ENCODE peak calls at places on chromosome 12, in six cellular contexts. F, T, N, S, X and J are unnamed samples.

GRCh38 chr12:98955284-98955683 is 310.2 kb downstream of the APAF1 start:
- DNase-seq in F (no peak), T (no peak), N (no peak), S (no peak), X (no peak), J (no peak)

GRCh38 chr12:124687695-124688301 is 120.4 kb upstream of the NCOR2 start:
- DNase-seq in F (no peak), T (no peak), N (peak), S (peak), X (peak), J (no peak)

GRCh38 chr12:26798013-26798412 is 35.0 kb downstream of the ITPR2 start:
- DNase-seq in F (no peak), T (no peak), N (no peak), S (no peak), X (peak), J (no peak)

GRCh38 chr12:97283297-97283696 is 179.3 kb upstream of the RMST start:
- DNase-seq in F (no peak), T (no peak), N (no peak), S (no peak), X (no peak), J (no peak)

GRCh38 chr12:4230526-4230925 is 43.0 kb upstream of the CCND2 start:
- DNase-seq in F (no peak), T (no peak), N (no peak), S (no peak), X (no peak), J (no peak)

GRCh38 chr12:104957388-104958008 is 592 bp downstream of the SLC41A2 start:
- DNase-seq in F (no peak), T (no peak), N (no peak), S (peak), X (no peak), J (no peak)

GRCh38 chr12:29309320-29309902 is 71.6 kb downstream of the ERGIC2 start:
- DNase-seq in F (no peak), T (no peak), N (no peak), S (no peak), X (no peak), J (no peak)

GRCh38 chr12:93098077-93098476 is 169.0 kb upstream of the EEA1 start:
- DNase-seq in F (no peak), T (no peak), N (peak), S (peak), X (peak), J (no peak)

GRCh38 chr12:88600272-88600671 is 20.0 kb upstream of the KITLG start:
- DNase-seq in F (peak), T (peak), N (no peak), S (no peak), X (no peak), J (no peak)

GRCh38 chr12:85855305-85855704 is 18.8 kb upstream of the NTS start:
- DNase-seq in F (no peak), T (no peak), N (no peak), S (no peak), X (no peak), J (no peak)

GRCh38 chr12:130254476-130255276 is 83.0 kb upstream of the PIWIL1 start:
- DNase-seq in F (no peak), T (no peak), N (no peak), S (no peak), X (no peak), J (peak)

GRCh38 chr12:45469902-45470301 is 254.0 kb downstream of the ANO6 start:
- DNase-seq in F (no peak), T (no peak), N (no peak), S (no peak), X (no peak), J (no peak)

GRCh38 chr12:57218030-57218853 is 1.6 kb downstream of the NXPH4 start:
- DNase-seq in F (no peak), T (no peak), N (no peak), S (no peak), X (no peak), J (no peak)

GRCh38 chr12:63922446-63922845 is 77.9 kb downstream of the SRGAP1 start:
- DNase-seq in F (no peak), T (no peak), N (no peak), S (no peak), X (no peak), J (no peak)